ENCODE peak calls at places on chromosomes 13 and 19, in six cellular contexts. E is uterus, Z is cardiac muscle cell, Y is adrenal gland, T is fibroblast of lung, L is ovary. W is an unnamed sample. For H3K27me3 and H3K9me3, the result is how much of the 10 kb centered on the place peaks cover.

GRCh38 chr13:34462843-34463242 is 479.2 kb upstream of the NBEA start:
- DNase-seq in Z (peak), L (no peak), Y (peak), E (no peak), T (peak), W (no peak)

GRCh38 chr13:72932250-72932649 is 126.6 kb upstream of the KLF5 start:
- DNase-seq in L (no peak), Y (no peak), E (no peak), T (no peak), Z (no peak), W (no peak)

GRCh38 chr19:48398329-48399235 is 5.1 kb downstream of the GRIN2D start:
- DNase-seq in L (peak), Z (peak), T (peak), Y (peak), E (peak), W (peak)

GRCh38 chr19:47280183-47280797 is 5.6 kb downstream of the INAFM1 start:
- DNase-seq in T (no peak), L (no peak), Z (peak), E (peak), Y (no peak), W (no peak)

GRCh38 chr19:55176116-55176515 is 4.0 kb downstream of the SYT5 start:
- DNase-seq in E (no peak), Y (no peak), Z (no peak), T (no peak), L (no peak), W (no peak)

GRCh38 chr19:37007587-37008220 is 70.5 kb upstream of the ZNF420 start:
- DNase-seq in E (peak), L (peak), Y (peak), T (peak), Z (peak), W (peak)

GRCh38 chr13:93956416-93956815 is 523.1 kb downstream of the DCT start:
- DNase-seq in Y (no peak), L (no peak), Z (no peak), T (peak), E (no peak), W (no peak)

GRCh38 chr13:42762917-42763316 is 18.5 kb upstream of the FAM216B start:
- DNase-seq in L (no peak), E (no peak), T (peak), Z (peak), Y (no peak), W (no peak)

GRCh38 chr13:94444826-94445225 is 34.7 kb downstream of the DCT start:
- DNase-seq in E (no peak), Z (no peak), L (no peak), Y (no peak), T (no peak), W (no peak)

GRCh38 chr13:96771501-96772367 is 222.5 kb downstream of the OXGR1 start:
- DNase-seq in E (no peak), T (no peak), Z (no peak), Y (no peak), L (no peak), W (no peak)

GRCh38 chr19:54451997-54452396 is 3.0 kb downstream of the LENG8 start:
- DNase-seq in L (peak), Z (no peak), E (no peak), Y (no peak), T (no peak), W (peak)

GRCh38 chr13:45373116-45373606 is 32.2 kb upstream of the TPT1 start:
- DNase-seq in L (no peak), Y (no peak), Z (no peak), T (no peak), E (no peak), W (no peak)

GRCh38 chr19:1472227-1473055 is 6.6 kb downstream of the C19orf25 start:
- DNase-seq in L (no peak), E (no peak), T (no peak), Y (no peak), Z (no peak), W (no peak)
- H3K27me3 ChIP-seq in L (under half), E (under half), T (under half), Y (half or more), Z (half or more), W (half or more)

GRCh38 chr19:11685676-11686650 is 52.8 kb downstream of the ZNF823 start:
- DNase-seq in L (no peak), Z (no peak), Y (no peak), E (no peak), T (no peak), W (no peak)

GRCh38 chr19:11678504-11678903 is 60.2 kb downstream of the ZNF823 start:
- DNase-seq in L (no peak), T (no peak), E (no peak), Z (no peak), Y (no peak), W (no peak)

GRCh38 chr19:11675569-11675968 is 63.2 kb downstream of the ZNF823 start:
- DNase-seq in E (no peak), Y (no peak), Z (no peak), T (no peak), L (no peak), W (no peak)

GRCh38 chr19:11684987-11685675 is 53.6 kb downstream of the ZNF823 start:
- DNase-seq in T (no peak), L (no peak), E (no peak), Z (no peak), Y (no peak), W (no peak)

GRCh38 chr19:11680689-11681302 is 58.0 kb downstream of the ZNF823 start:
- DNase-seq in Y (no peak), Z (no peak), E (no peak), T (no peak), L (no peak), W (no peak)
- H3K9me3 ChIP-seq in Y (under half), Z (under half), E (under half), T (under half), L (under half), W (half or more)

DNA sequence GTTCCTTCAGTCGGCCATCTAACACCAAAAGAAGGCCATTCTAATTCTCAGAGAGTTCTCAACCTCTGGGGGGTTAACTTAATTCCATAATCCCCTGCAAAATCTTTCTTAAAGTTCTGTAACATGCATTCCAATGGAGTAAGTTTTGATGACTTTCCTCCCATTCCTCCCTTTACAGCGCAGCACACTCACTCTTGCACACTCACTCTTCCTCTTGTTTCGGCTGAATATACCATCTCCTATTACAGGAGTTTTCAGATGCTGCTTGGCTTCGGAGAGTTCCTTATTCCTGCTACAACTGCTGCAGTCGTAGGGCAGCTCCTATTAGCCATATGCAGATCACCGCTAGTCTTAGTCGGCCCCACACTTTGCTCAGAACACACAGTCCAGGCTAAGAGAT is 53.6 kb downstream of the OR10H4 start:
- DNase-seq in Y (no peak), T (no peak), Z (peak), L (no peak), E (no peak), W (no peak)
- H3K4me3 ChIP-seq in Y (peak), T (peak), Z (no peak), L (peak), E (peak), W (peak)

GRCh38 chr13:77896977-77897376 is 21.7 kb downstream of the EDNRB start:
- DNase-seq in Z (peak), Y (no peak), T (no peak), L (no peak), E (no peak), W (no peak)
- H3K27me3 ChIP-seq in Z (under half), Y (under half), T (under half), L (under half), E (under half), W (under half)

DNA sequence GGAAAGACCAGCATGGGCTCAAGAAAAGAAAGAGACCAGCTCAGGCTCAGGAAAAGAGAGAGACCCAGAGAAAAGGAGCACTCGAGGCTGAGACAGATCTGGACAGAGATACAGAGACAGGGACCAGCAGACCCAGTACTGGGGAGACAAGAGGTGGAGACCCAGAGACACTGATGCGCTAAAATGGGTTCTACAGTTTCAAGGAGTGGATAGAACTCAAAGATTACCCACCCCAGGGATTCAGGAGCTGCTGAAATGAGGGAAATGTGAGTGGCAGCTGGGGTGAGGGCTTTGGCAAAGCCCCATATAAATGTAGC is 609 bp upstream of the ZSCAN18 start:
- DNase-seq in E (no peak), T (no peak), Z (no peak), Y (no peak), L (no peak), W (no peak)
- H3K9me3 ChIP-seq in E (under half), T (under half), Z (under half), Y (under half), L (under half), W (half or more)

DNA sequence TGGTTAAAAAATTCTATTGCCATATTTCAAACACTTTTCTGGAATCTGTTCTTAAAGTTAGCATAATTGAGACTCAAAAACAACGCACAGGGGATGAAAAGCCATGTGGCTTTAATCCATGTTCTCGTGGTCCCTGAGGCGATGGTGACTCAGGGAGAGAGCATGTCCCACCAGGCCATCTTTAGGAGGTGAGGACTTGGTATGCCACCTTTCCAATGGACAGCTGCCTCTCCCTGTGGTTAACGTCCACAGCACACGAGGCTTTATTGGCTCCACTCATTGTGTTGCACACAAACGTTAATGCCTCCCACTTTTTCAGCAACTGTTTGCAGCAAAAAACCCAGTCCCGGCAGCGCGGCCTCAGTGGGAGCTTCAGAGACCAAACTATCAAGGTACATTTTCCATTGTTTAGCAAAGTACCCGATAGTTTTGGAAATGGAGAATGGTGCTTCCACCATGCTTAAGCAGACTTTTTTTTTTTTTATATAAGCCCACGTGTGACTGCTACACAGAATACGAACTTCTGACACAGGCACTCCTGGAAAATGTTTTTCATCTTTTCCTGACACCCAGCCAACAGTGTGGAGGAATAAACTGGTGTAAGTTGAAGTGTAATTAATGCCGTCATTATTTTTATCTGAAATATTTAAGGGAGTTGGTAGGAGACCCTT is 51.2 kb downstream of the EFNB2 start:
- DNase-seq in T (peak), L (no peak), E (no peak), Y (no peak), Z (no peak), W (no peak)
- H3K4me3 ChIP-seq in T (no peak), L (peak), E (no peak), Y (no peak), Z (no peak), W (no peak)